ENCODE peak calls at places on chromosomes 12 and 14, in four cellular contexts. One of them, this sample, is unnamed.

GRCh38 chr14:36580856-36581831 is 1.3 kb downstream of the NKX2-8 start:
- DNase-seq in HFF-Myc: no peak
- DNase-seq in fibroblast of mammary gland: peak; percentile 30
- DNase-seq in heart right ventricle: no peak
- DNase-seq in this sample: no peak

GRCh38 chr12:120019942-120020341 is 30.9 kb downstream of the BICDL1 start:
- DNase-seq in HFF-Myc: no peak
- DNase-seq in fibroblast of mammary gland: no peak
- DNase-seq in heart right ventricle: no peak
- DNase-seq in this sample: no peak

GRCh38 chr12:5497329-5498058 is 65.6 kb downstream of the NTF3 start:
- DNase-seq in HFF-Myc: no peak
- DNase-seq in fibroblast of mammary gland: no peak
- DNase-seq in heart right ventricle: no peak
- DNase-seq in this sample: no peak

GRCh38 chr12:11875414-11875935 is 195.3 kb upstream of the BCL2L14 start:
- DNase-seq in HFF-Myc: no peak
- DNase-seq in fibroblast of mammary gland: no peak
- DNase-seq in heart right ventricle: no peak
- DNase-seq in this sample: no peak

GRCh38 chr14:24353551-24354529 is 14.0 kb upstream of the RIPK3 start:
- DNase-seq in HFF-Myc: peak; percentile 56
- DNase-seq in fibroblast of mammary gland: peak; percentile 78
- DNase-seq in heart right ventricle: no peak
- DNase-seq in this sample: no peak

GRCh38 chr12:109899783-109900751 is at the start of gene TCHP:
- DNase-seq in HFF-Myc: peak; percentile 58
- DNase-seq in fibroblast of mammary gland: peak; percentile 86
- DNase-seq in heart right ventricle: peak; percentile 85
- DNase-seq in this sample: peak; percentile 46

GRCh38 chr14:58960945-58961731 is 227.3 kb upstream of the DAAM1 start:
- DNase-seq in HFF-Myc: no peak
- DNase-seq in fibroblast of mammary gland: no peak
- DNase-seq in heart right ventricle: no peak
- DNase-seq in this sample: no peak

GRCh38 chr12:14399871-14400270 is 34.4 kb downstream of the ATF7IP start:
- DNase-seq in HFF-Myc: no peak
- DNase-seq in fibroblast of mammary gland: peak; percentile 56
- DNase-seq in heart right ventricle: no peak
- DNase-seq in this sample: no peak

GRCh38 chr12:67658486-67658885 is 9.9 kb downstream of the DYRK2 start:
- DNase-seq in HFF-Myc: no peak
- DNase-seq in fibroblast of mammary gland: no peak
- DNase-seq in heart right ventricle: no peak
- DNase-seq in this sample: no peak

GRCh38 chr12:109255377-109255776 is 53.7 kb downstream of the FOXN4 start:
- DNase-seq in HFF-Myc: no peak
- DNase-seq in fibroblast of mammary gland: peak; percentile 13
- DNase-seq in heart right ventricle: no peak
- DNase-seq in this sample: no peak

GRCh38 chr12:92411687-92412086 is 266.0 kb upstream of the BTG1 start:
- DNase-seq in HFF-Myc: no peak
- DNase-seq in fibroblast of mammary gland: no peak
- DNase-seq in heart right ventricle: no peak
- DNase-seq in this sample: no peak

GRCh38 chr14:96792003-96792402 is 5.2 kb upstream of the VRK1 start:
- DNase-seq in HFF-Myc: no peak
- DNase-seq in fibroblast of mammary gland: peak; percentile 16
- DNase-seq in heart right ventricle: no peak
- DNase-seq in this sample: no peak

GRCh38 chr12:132460571-132460970 is 29.4 kb upstream of the FBRSL1 start:
- DNase-seq in HFF-Myc: no peak
- DNase-seq in fibroblast of mammary gland: no peak
- DNase-seq in heart right ventricle: no peak
- DNase-seq in this sample: no peak

GRCh38 chr14:56417173-56417572 is 162.4 kb upstream of the TMEM260 start:
- DNase-seq in HFF-Myc: no peak
- DNase-seq in fibroblast of mammary gland: no peak
- DNase-seq in heart right ventricle: no peak
- DNase-seq in this sample: no peak

GRCh38 chr14:23153891-23154796 is 29.3 kb downstream of the SLC7A8 start:
- DNase-seq in HFF-Myc: peak; percentile 91
- DNase-seq in fibroblast of mammary gland: peak; percentile 93
- DNase-seq in heart right ventricle: peak; percentile 90
- DNase-seq in this sample: peak; percentile 62

GRCh38 chr12:90839340-90839739 is 115.6 kb downstream of the CCER1 start:
- DNase-seq in HFF-Myc: no peak
- DNase-seq in fibroblast of mammary gland: peak; percentile 5
- DNase-seq in heart right ventricle: no peak
- DNase-seq in this sample: no peak

GRCh38 chr12:67957383-67957782 is 31.9 kb upstream of the IFNG-AS1 start:
- DNase-seq in HFF-Myc: no peak
- DNase-seq in fibroblast of mammary gland: peak; percentile 34
- DNase-seq in heart right ventricle: no peak
- DNase-seq in this sample: no peak

GRCh38 chr12:129911437-129912049 is 7.7 kb upstream of the TMEM132D start:
- DNase-seq in HFF-Myc: no peak
- DNase-seq in fibroblast of mammary gland: peak; percentile 16
- DNase-seq in heart right ventricle: peak; percentile 22
- DNase-seq in this sample: no peak

GRCh38 chr12:79886917-79887519 is 47.9 kb downstream of the PPP1R12A start:
- DNase-seq in HFF-Myc: peak; percentile 46
- DNase-seq in fibroblast of mammary gland: peak; percentile 74
- DNase-seq in heart right ventricle: no peak
- DNase-seq in this sample: peak; percentile 23

GRCh38 chr12:94175763-94176660 is 27.6 kb downstream of the PLXNC1 start:
- DNase-seq in HFF-Myc: no peak
- DNase-seq in fibroblast of mammary gland: peak; percentile 64
- DNase-seq in heart right ventricle: no peak
- DNase-seq in this sample: no peak

GRCh38 chr12:127628655-127629054 is 638.3 kb upstream of the TMEM132C start:
- DNase-seq in HFF-Myc: peak; percentile 7
- DNase-seq in fibroblast of mammary gland: peak; percentile 87
- DNase-seq in heart right ventricle: no peak
- DNase-seq in this sample: peak; percentile 52

GRCh38 chr12:113055594-113056380 is 743 bp upstream of the DTX1 start:
- DNase-seq in HFF-Myc: no peak
- DNase-seq in fibroblast of mammary gland: no peak
- DNase-seq in heart right ventricle: no peak
- DNase-seq in this sample: no peak

GRCh38 chr14:102525213-102526143 is 15.9 kb upstream of the ANKRD9 start:
- DNase-seq in HFF-Myc: no peak
- DNase-seq in fibroblast of mammary gland: peak; percentile 67
- DNase-seq in heart right ventricle: no peak
- DNase-seq in this sample: no peak

GRCh38 chr12:116861331-116861730 is 19.9 kb downstream of the HRK start:
- DNase-seq in HFF-Myc: peak; percentile 43
- DNase-seq in fibroblast of mammary gland: peak; percentile 60
- DNase-seq in heart right ventricle: peak; percentile 31
- DNase-seq in this sample: peak; percentile 39

GRCh38 chr12:105085537-105085936 is 1.3 kb upstream of the ALDH1L2 start:
- DNase-seq in HFF-Myc: no peak
- DNase-seq in fibroblast of mammary gland: no peak
- DNase-seq in heart right ventricle: no peak
- DNase-seq in this sample: no peak

GRCh38 chr12:102023343-102023930 is 38.4 kb downstream of the WASHC3 start:
- DNase-seq in HFF-Myc: no peak
- DNase-seq in fibroblast of mammary gland: peak; percentile 28
- DNase-seq in heart right ventricle: no peak
- DNase-seq in this sample: peak; percentile 29

GRCh38 chr14:68843471-68844209 is 50.8 kb upstream of the ZFP36L1 start:
- DNase-seq in HFF-Myc: peak; percentile 27
- DNase-seq in fibroblast of mammary gland: peak; percentile 65
- DNase-seq in heart right ventricle: peak; percentile 84
- DNase-seq in this sample: no peak

GRCh38 chr12:105982022-105982421 is 156.7 kb downstream of the NUAK1 start:
- DNase-seq in HFF-Myc: no peak
- DNase-seq in fibroblast of mammary gland: no peak
- DNase-seq in heart right ventricle: peak; percentile 38
- DNase-seq in this sample: no peak

GRCh38 chr12:31261744-31262143 is 64.2 kb downstream of the SINHCAF start:
- DNase-seq in HFF-Myc: no peak
- DNase-seq in fibroblast of mammary gland: no peak
- DNase-seq in heart right ventricle: no peak
- DNase-seq in this sample: no peak

GRCh38 chr12:50197297-50197727 is 30.1 kb upstream of the CERS5 start:
- DNase-seq in HFF-Myc: no peak
- DNase-seq in fibroblast of mammary gland: no peak
- DNase-seq in heart right ventricle: no peak
- DNase-seq in this sample: no peak

GRCh38 chr12:122886851-122887816 is 8.8 kb downstream of the VPS37B start:
- DNase-seq in HFF-Myc: no peak
- DNase-seq in fibroblast of mammary gland: peak; percentile 80
- DNase-seq in heart right ventricle: no peak
- DNase-seq in this sample: no peak

GRCh38 chr12:85828576-85828975 is 7.6 kb downstream of the RASSF9 start:
- DNase-seq in HFF-Myc: no peak
- DNase-seq in fibroblast of mammary gland: no peak
- DNase-seq in heart right ventricle: no peak
- DNase-seq in this sample: no peak

DNA sequence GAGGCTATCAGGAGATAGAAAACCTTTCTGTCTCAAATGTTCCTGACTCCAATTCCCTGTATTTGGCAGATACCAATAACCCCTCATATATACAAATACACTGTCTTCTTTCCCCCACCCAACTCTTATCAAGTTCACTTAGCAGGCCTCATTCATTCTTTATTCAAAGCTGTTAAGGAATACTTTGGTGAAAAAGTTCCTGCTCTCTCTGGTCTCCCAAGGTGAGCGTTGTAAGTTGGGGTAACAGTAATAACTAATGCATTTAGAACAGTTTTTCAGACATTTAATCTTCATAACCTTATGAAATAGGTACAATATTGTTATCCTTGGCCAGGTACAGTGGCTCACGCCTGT is 3.9 kb upstream of the GDF11 start:
- DNase-seq in HFF-Myc: no peak
- DNase-seq in fibroblast of mammary gland: no peak
- DNase-seq in heart right ventricle: no peak
- DNase-seq in this sample: no peak
- TF ChIP-seq CTCF in HFF-Myc: no peak
- TF ChIP-seq CTCF in fibroblast of mammary gland: no peak
- TF ChIP-seq CTCF in heart right ventricle: no peak
- TF ChIP-seq CTCF in this sample: no peak

DNA sequence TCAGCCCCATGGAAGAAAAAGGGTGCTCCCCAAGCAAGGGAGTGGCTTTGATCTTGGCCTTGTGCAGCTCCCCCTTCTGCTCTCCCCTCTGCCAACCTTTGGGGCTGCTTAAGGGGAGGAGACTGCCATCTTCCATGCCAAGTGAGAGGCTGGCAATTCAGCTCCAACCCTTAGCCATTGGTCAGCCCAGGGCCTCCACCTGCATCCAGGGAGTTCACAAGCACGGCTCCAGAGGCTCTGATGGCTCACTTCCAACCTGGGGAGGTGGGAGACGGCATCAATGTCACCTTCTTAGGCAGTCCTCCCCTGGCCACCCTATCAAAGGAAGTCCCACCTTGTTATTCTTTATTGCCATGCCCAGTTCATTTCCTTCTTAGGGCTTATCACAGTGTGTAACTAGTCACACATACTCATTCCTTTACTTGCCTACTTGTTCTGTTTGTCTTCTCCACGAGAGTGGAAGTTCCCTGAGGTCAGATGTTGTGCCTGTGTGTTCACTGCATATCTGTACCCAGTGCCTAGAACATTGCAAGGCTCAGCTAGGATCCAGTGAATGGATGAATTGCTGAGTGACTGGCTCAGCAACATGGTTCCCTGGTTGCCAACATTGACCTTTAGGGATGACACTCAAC is 5.0 kb downstream of the HDAC7 start:
- DNase-seq in HFF-Myc: no peak
- DNase-seq in fibroblast of mammary gland: no peak
- DNase-seq in heart right ventricle: no peak
- DNase-seq in this sample: no peak
- H3K4me3 ChIP-seq in HFF-Myc: no peak overlapping the region
- H3K4me3 ChIP-seq in fibroblast of mammary gland: no peak overlapping the region
- H3K4me3 ChIP-seq in heart right ventricle: no peak overlapping the region
- H3K4me3 ChIP-seq in this sample: no peak overlapping the region

GRCh38 chr14:54715244-54715643 is 148.3 kb downstream of the SAMD4A start:
- DNase-seq in HFF-Myc: no peak
- DNase-seq in fibroblast of mammary gland: peak; percentile 61
- DNase-seq in heart right ventricle: no peak
- DNase-seq in this sample: no peak
- TF ChIP-seq CTCF in HFF-Myc: no peak
- TF ChIP-seq CTCF in fibroblast of mammary gland: peak; percentile 44
- TF ChIP-seq CTCF in heart right ventricle: no peak
- TF ChIP-seq CTCF in this sample: peak; percentile 28

GRCh38 chr12:46521145-46521544 is 148.6 kb upstream of the SLC38A2 start:
- DNase-seq in HFF-Myc: no peak
- DNase-seq in fibroblast of mammary gland: no peak
- DNase-seq in heart right ventricle: no peak
- DNase-seq in this sample: no peak
- H3K4me3 ChIP-seq in HFF-Myc: no peak overlapping the region
- H3K4me3 ChIP-seq in fibroblast of mammary gland: no peak overlapping the region
- H3K4me3 ChIP-seq in heart right ventricle: no peak overlapping the region
- H3K4me3 ChIP-seq in this sample: no peak overlapping the region

GRCh38 chr12:47803196-47803875 is 16.4 kb downstream of the HDAC7 start:
- DNase-seq in HFF-Myc: no peak
- DNase-seq in fibroblast of mammary gland: no peak
- DNase-seq in heart right ventricle: no peak
- DNase-seq in this sample: no peak

GRCh38 chr12:47801170-47801903 is 18.4 kb downstream of the HDAC7 start:
- DNase-seq in HFF-Myc: no peak
- DNase-seq in fibroblast of mammary gland: no peak
- DNase-seq in heart right ventricle: no peak
- DNase-seq in this sample: no peak

GRCh38 chr12:47800582-47800981 is 19.1 kb downstream of the HDAC7 start:
- DNase-seq in HFF-Myc: no peak
- DNase-seq in fibroblast of mammary gland: no peak
- DNase-seq in heart right ventricle: no peak
- DNase-seq in this sample: no peak

GRCh38 chr12:47801904-47802246 is 17.8 kb downstream of the HDAC7 start:
- DNase-seq in HFF-Myc: no peak
- DNase-seq in fibroblast of mammary gland: no peak
- DNase-seq in heart right ventricle: no peak
- DNase-seq in this sample: no peak

GRCh38 chr12:47802312-47802711 is 17.4 kb downstream of the HDAC7 start:
- DNase-seq in HFF-Myc: no peak
- DNase-seq in fibroblast of mammary gland: no peak
- DNase-seq in heart right ventricle: no peak
- DNase-seq in this sample: no peak
- TF ChIP-seq CTCF in HFF-Myc: peak; percentile 41
- TF ChIP-seq CTCF in fibroblast of mammary gland: peak; percentile 21
- TF ChIP-seq CTCF in heart right ventricle: no peak
- TF ChIP-seq CTCF in this sample: peak; percentile 33

This sample was measured in AG09309.